ENCODE peak calls at places on chromosomes 4 and X, in four cellular contexts. One of them, this sample, is unnamed.

GRCh38 chr4:14184265-14184664 is 556.7 kb upstream of the BOD1L1 start:
- DNase-seq in foreskin keratinocyte: no peak
- DNase-seq in GM12878: no peak
- DNase-seq in HCT116: no peak
- DNase-seq in this sample: no peak

GRCh38 chr4:147735413-147736301 is 3.8 kb downstream of the ARHGAP10 start:
- DNase-seq in foreskin keratinocyte: peak; percentile 20
- DNase-seq in GM12878: no peak
- DNase-seq in HCT116: no peak
- DNase-seq in this sample: no peak

GRCh38 chr4:30256105-30256828 is 463.9 kb upstream of the PCDH7 start:
- DNase-seq in foreskin keratinocyte: peak; percentile 34
- DNase-seq in GM12878: no peak
- DNase-seq in HCT116: no peak
- DNase-seq in this sample: peak; percentile 8

GRCh38 chrX:152635941-152636340 is 1.8 kb upstream of the GABRQ start:
- DNase-seq in foreskin keratinocyte: no peak
- DNase-seq in GM12878: no peak
- DNase-seq in HCT116: peak; percentile 59
- DNase-seq in this sample: peak; percentile 6

GRCh38 chr4:60683953-60684352 is 516.2 kb upstream of the ADGRL3 start:
- DNase-seq in foreskin keratinocyte: peak; percentile 21
- DNase-seq in GM12878: no peak
- DNase-seq in HCT116: no peak
- DNase-seq in this sample: no peak

GRCh38 chr4:5003918-5004317 is 15.3 kb downstream of the CYTL1 start:
- DNase-seq in foreskin keratinocyte: no peak
- DNase-seq in GM12878: no peak
- DNase-seq in HCT116: no peak
- DNase-seq in this sample: no peak

GRCh38 chrX:109952050-109952449 is 50.9 kb upstream of the TMEM164 start:
- DNase-seq in foreskin keratinocyte: no peak
- DNase-seq in GM12878: no peak
- DNase-seq in HCT116: no peak
- DNase-seq in this sample: no peak

GRCh38 chrX:118756111-118756510 is 28.7 kb downstream of the IL13RA1 start:
- DNase-seq in foreskin keratinocyte: no peak
- DNase-seq in GM12878: no peak
- DNase-seq in HCT116: no peak
- DNase-seq in this sample: no peak

GRCh38 chrX:26254436-26254835 is 38.5 kb downstream of the MAGEB5 start:
- DNase-seq in foreskin keratinocyte: no peak
- DNase-seq in GM12878: no peak
- DNase-seq in HCT116: no peak
- DNase-seq in this sample: no peak

GRCh38 chrX:15146515-15146914 is 123.4 kb downstream of the ASB9 start:
- DNase-seq in foreskin keratinocyte: no peak
- DNase-seq in GM12878: no peak
- DNase-seq in HCT116: no peak
- DNase-seq in this sample: no peak

GRCh38 chr4:8391972-8392371 is 48.6 kb downstream of the ACOX3 start:
- DNase-seq in foreskin keratinocyte: no peak
- DNase-seq in GM12878: peak; percentile 60
- DNase-seq in HCT116: no peak
- DNase-seq in this sample: peak; percentile 8

GRCh38 chrX:22800360-22800759 is 199.4 kb upstream of the DDX53 start:
- DNase-seq in foreskin keratinocyte: peak; percentile 60
- DNase-seq in GM12878: no peak
- DNase-seq in HCT116: no peak
- DNase-seq in this sample: peak; percentile 43

GRCh38 chr4:100742045-100742444 is 224.2 kb upstream of the EMCN start:
- DNase-seq in foreskin keratinocyte: peak; percentile 40
- DNase-seq in GM12878: no peak
- DNase-seq in HCT116: peak; percentile 63
- DNase-seq in this sample: peak; percentile 22

GRCh38 chrX:66602381-66602938 is 36.4 kb downstream of the EDA2R start:
- DNase-seq in foreskin keratinocyte: no peak
- DNase-seq in GM12878: no peak
- DNase-seq in HCT116: no peak
- DNase-seq in this sample: no peak

GRCh38 chr4:1109898-1110506 is 3.4 kb downstream of the RNF212 start:
- DNase-seq in foreskin keratinocyte: no peak
- DNase-seq in GM12878: no peak
- DNase-seq in HCT116: no peak
- DNase-seq in this sample: no peak

GRCh38 chr4:87465739-87466366 is 43.5 kb downstream of the NUDT9 start:
- DNase-seq in foreskin keratinocyte: no peak
- DNase-seq in GM12878: peak; percentile 9
- DNase-seq in HCT116: peak; percentile 38
- DNase-seq in this sample: no peak

GRCh38 chr4:18689308-18689915 is 667.9 kb upstream of the LCORL start:
- DNase-seq in foreskin keratinocyte: peak; percentile 9
- DNase-seq in GM12878: no peak
- DNase-seq in HCT116: peak; percentile 44
- DNase-seq in this sample: no peak

GRCh38 chr4:7166981-7167700 is 25.2 kb upstream of the SORCS2 start:
- DNase-seq in foreskin keratinocyte: no peak
- DNase-seq in GM12878: no peak
- DNase-seq in HCT116: no peak
- DNase-seq in this sample: no peak

GRCh38 chrX:49039598-49040375 is 3.4 kb downstream of the TFE3 start:
- DNase-seq in foreskin keratinocyte: peak; percentile 77
- DNase-seq in GM12878: no peak
- DNase-seq in HCT116: peak; percentile 75
- DNase-seq in this sample: peak; percentile 64

GRCh38 chr4:182212211-182212761 is 30.9 kb upstream of the TENM3 start:
- DNase-seq in foreskin keratinocyte: no peak
- DNase-seq in GM12878: no peak
- DNase-seq in HCT116: no peak
- DNase-seq in this sample: no peak

GRCh38 chr4:156638332-156638731 is 333.3 kb downstream of the PDGFC start:
- DNase-seq in foreskin keratinocyte: no peak
- DNase-seq in GM12878: no peak
- DNase-seq in HCT116: no peak
- DNase-seq in this sample: no peak

GRCh38 chr4:1155314-1155713 is 17.1 kb downstream of the SPON2 start:
- DNase-seq in foreskin keratinocyte: no peak
- DNase-seq in GM12878: no peak
- DNase-seq in HCT116: no peak
- DNase-seq in this sample: no peak

GRCh38 chr4:167885872-167886271 is 206.5 kb upstream of the ANXA10 start:
- DNase-seq in foreskin keratinocyte: no peak
- DNase-seq in GM12878: no peak
- DNase-seq in HCT116: no peak
- DNase-seq in this sample: no peak

GRCh38 chr4:184911310-184911709 is 85.5 kb upstream of the ACSL1 start:
- DNase-seq in foreskin keratinocyte: peak; percentile 89
- DNase-seq in GM12878: no peak
- DNase-seq in HCT116: peak; percentile 23
- DNase-seq in this sample: peak; percentile 99

GRCh38 chr4:100087743-100088142 is 102.5 kb downstream of the DDIT4L start:
- DNase-seq in foreskin keratinocyte: no peak
- DNase-seq in GM12878: no peak
- DNase-seq in HCT116: no peak
- DNase-seq in this sample: no peak

GRCh38 chrX:118630843-118631242 is 96.6 kb upstream of the IL13RA1 start:
- DNase-seq in foreskin keratinocyte: no peak
- DNase-seq in GM12878: no peak
- DNase-seq in HCT116: no peak
- DNase-seq in this sample: no peak

GRCh38 chr4:77434299-77435092 is 171.1 kb upstream of the CXCL13 start:
- DNase-seq in foreskin keratinocyte: no peak
- DNase-seq in GM12878: no peak
- DNase-seq in HCT116: no peak
- DNase-seq in this sample: no peak

GRCh38 chrX:69268637-69269036 is 103.4 kb upstream of the PJA1 start:
- DNase-seq in foreskin keratinocyte: no peak
- DNase-seq in GM12878: no peak
- DNase-seq in HCT116: no peak
- DNase-seq in this sample: no peak

GRCh38 chr4:88097301-88097700 is 61.1 kb downstream of the ABCG2 start:
- DNase-seq in foreskin keratinocyte: no peak
- DNase-seq in GM12878: no peak
- DNase-seq in HCT116: no peak
- DNase-seq in this sample: no peak

GRCh38 chrX:24117288-24117687 is 32.2 kb upstream of the ZFX start:
- DNase-seq in foreskin keratinocyte: no peak
- DNase-seq in GM12878: no peak
- DNase-seq in HCT116: no peak
- DNase-seq in this sample: no peak

GRCh38 chr4:84389406-84389805 is 109.7 kb downstream of the NKX6-1 start:
- DNase-seq in foreskin keratinocyte: no peak
- DNase-seq in GM12878: no peak
- DNase-seq in HCT116: no peak
- DNase-seq in this sample: no peak

GRCh38 chr4:91729851-91730250 is 573.9 kb upstream of the GRID2 start:
- DNase-seq in foreskin keratinocyte: no peak
- DNase-seq in GM12878: no peak
- DNase-seq in HCT116: no peak
- DNase-seq in this sample: no peak

GRCh38 chrX:150324035-150324728 is 38.9 kb upstream of the MAMLD1 start:
- DNase-seq in foreskin keratinocyte: peak; percentile 24
- DNase-seq in GM12878: no peak
- DNase-seq in HCT116: peak; percentile 22
- DNase-seq in this sample: peak; percentile 10

GRCh38 chr4:54433686-54434085 is 204.6 kb downstream of the PDGFRA start:
- DNase-seq in foreskin keratinocyte: no peak
- DNase-seq in GM12878: no peak
- DNase-seq in HCT116: peak; percentile 3
- DNase-seq in this sample: no peak

GRCh38 chr4:146981651-146982050 is 36.0 kb upstream of the TTC29 start:
- DNase-seq in foreskin keratinocyte: no peak
- DNase-seq in GM12878: no peak
- DNase-seq in HCT116: no peak
- DNase-seq in this sample: no peak

GRCh38 chrX:154096140-154097002 is 1.1 kb downstream of the MECP2 start:
- DNase-seq in foreskin keratinocyte: no peak
- DNase-seq in GM12878: no peak
- DNase-seq in HCT116: no peak
- DNase-seq in this sample: no peak

GRCh38 chr4:70671091-70671490 is 4.8 kb upstream of the JCHAIN start:
- DNase-seq in foreskin keratinocyte: no peak
- DNase-seq in GM12878: no peak
- DNase-seq in HCT116: no peak
- DNase-seq in this sample: no peak

GRCh38 chr4:182688081-182688480 is 229.1 kb downstream of the DCTD start:
- DNase-seq in foreskin keratinocyte: no peak
- DNase-seq in GM12878: no peak
- DNase-seq in HCT116: no peak
- DNase-seq in this sample: no peak

GRCh38 chr4:7103599-7104365 is 35.9 kb upstream of the GRPEL1 start:
- DNase-seq in foreskin keratinocyte: no peak
- DNase-seq in GM12878: no peak
- DNase-seq in HCT116: no peak
- DNase-seq in this sample: no peak

GRCh38 chr4:168993724-168994510 is 16.1 kb downstream of the CBR4 start:
- DNase-seq in foreskin keratinocyte: no peak
- DNase-seq in GM12878: no peak
- DNase-seq in HCT116: no peak
- DNase-seq in this sample: no peak

GRCh38 chrX:103918050-103918449 is 44.4 kb upstream of the TMSB15B start:
- DNase-seq in foreskin keratinocyte: no peak
- DNase-seq in GM12878: no peak
- DNase-seq in HCT116: peak; percentile 50
- DNase-seq in this sample: no peak
- H3K27ac ChIP-seq in foreskin keratinocyte: no peak overlapping the region
- H3K27ac ChIP-seq in GM12878: peak overlapping the region; percentile 58
- H3K27ac ChIP-seq in HCT116: no peak overlapping the region
- H3K27ac ChIP-seq in this sample: no peak overlapping the region

GRCh38 chr4:153497988-153498967 is 32.1 kb downstream of the TMEM131L start:
- DNase-seq in foreskin keratinocyte: no peak
- DNase-seq in GM12878: peak; percentile 72
- DNase-seq in HCT116: no peak
- DNase-seq in this sample: no peak
- H3K27ac ChIP-seq in foreskin keratinocyte: peak overlapping the region; percentile 53
- H3K27ac ChIP-seq in GM12878: peak overlapping the region; percentile 58
- H3K27ac ChIP-seq in HCT116: no peak overlapping the region
- H3K27ac ChIP-seq in this sample: no peak overlapping the region

GRCh38 chr4:159220353-159220752 is 117.5 kb downstream of the RAPGEF2 start:
- DNase-seq in foreskin keratinocyte: no peak
- DNase-seq in GM12878: no peak
- DNase-seq in HCT116: no peak
- DNase-seq in this sample: no peak
- H3K27ac ChIP-seq in foreskin keratinocyte: no peak overlapping the region
- H3K27ac ChIP-seq in GM12878: no peak overlapping the region
- H3K27ac ChIP-seq in HCT116: no peak overlapping the region
- H3K27ac ChIP-seq in this sample: no peak overlapping the region

DNA sequence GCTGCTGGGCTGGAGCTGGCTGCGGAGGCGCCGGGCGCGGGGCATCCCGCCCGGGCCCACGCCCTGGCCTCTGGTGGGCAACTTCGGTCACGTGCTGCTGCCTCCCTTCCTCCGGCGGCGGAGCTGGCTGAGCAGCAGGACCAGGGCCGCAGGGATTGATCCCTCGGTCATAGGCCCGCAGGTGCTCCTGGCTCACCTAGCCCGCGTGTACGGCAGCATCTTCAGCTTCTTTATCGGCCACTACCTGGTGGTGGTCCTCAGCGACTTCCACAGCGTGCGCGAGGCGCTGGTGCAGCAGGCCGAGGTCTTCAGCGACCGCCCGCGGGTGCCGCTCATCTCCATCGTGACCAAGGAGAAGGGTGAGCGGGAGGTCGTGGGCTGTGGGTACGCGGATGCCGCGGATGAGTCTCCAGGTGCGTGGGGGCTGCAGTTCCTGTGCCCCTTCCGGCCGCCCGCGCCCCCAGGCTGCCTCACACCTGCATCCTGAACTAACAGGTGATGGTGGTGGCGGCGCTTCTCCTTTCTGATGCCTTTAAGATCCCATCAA is 499 bp downstream of the CYP2U1 start:
- DNase-seq in foreskin keratinocyte: no peak
- DNase-seq in GM12878: no peak
- DNase-seq in HCT116: no peak
- DNase-seq in this sample: no peak
- H3K27ac ChIP-seq in foreskin keratinocyte: no peak overlapping the region
- H3K27ac ChIP-seq in GM12878: no peak overlapping the region
- H3K27ac ChIP-seq in HCT116: peak overlapping the region; percentile 48
- H3K27ac ChIP-seq in this sample: no peak overlapping the region

DNA sequence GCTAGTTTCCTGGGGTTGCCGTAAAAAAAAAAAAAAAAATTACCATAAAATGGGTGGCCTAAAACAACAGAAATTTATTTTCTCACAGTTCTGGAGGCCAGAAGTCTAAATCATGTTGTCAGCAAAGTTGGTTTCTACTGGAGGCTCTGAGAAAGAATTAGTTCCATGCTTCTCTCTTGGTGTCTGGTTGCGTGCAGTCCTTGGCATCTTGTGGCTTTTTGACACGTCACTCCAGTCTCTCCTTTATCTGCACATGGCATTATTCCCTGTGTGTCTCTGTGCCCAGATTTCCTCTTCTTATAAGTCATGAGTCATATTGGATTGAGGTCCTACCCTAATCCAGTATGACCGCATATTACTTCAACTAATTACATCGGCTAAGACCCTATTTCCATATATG is 38.7 kb downstream of the SPATA4 start:
- DNase-seq in foreskin keratinocyte: no peak
- DNase-seq in GM12878: no peak
- DNase-seq in HCT116: no peak
- DNase-seq in this sample: no peak
- H3K27ac ChIP-seq in foreskin keratinocyte: no peak overlapping the region
- H3K27ac ChIP-seq in GM12878: no peak overlapping the region
- H3K27ac ChIP-seq in HCT116: no peak overlapping the region
- H3K27ac ChIP-seq in this sample: no peak overlapping the region

GRCh38 chrX:41386222-41386990 is 52.4 kb downstream of the DDX3X start:
- DNase-seq in foreskin keratinocyte: no peak
- DNase-seq in GM12878: no peak
- DNase-seq in HCT116: no peak
- DNase-seq in this sample: no peak
- H3K27ac ChIP-seq in foreskin keratinocyte: no peak overlapping the region
- H3K27ac ChIP-seq in GM12878: no peak overlapping the region
- H3K27ac ChIP-seq in HCT116: no peak overlapping the region
- H3K27ac ChIP-seq in this sample: no peak overlapping the region